ENCODE peak calls at places on chromosomes 13 and 19, in ten cellular contexts. H is NCI-H187 treated with DMSO at 0.1 percent for 48 hours, Y is neural crest cell, G is H1, U is anterior cingulate cortex, Q is AG09319, C is T-helper 17 cell, S is amygdala, M is NB4, A is endodermal cell. R is an unnamed sample.

GRCh38 chr19:15634105-15634504 is 6.6 kb upstream of the CYP4F3 start:
- DNase-seq in H (no peak), U (no peak), S (no peak), Q (no peak), M (no peak), C (no peak), A (no peak), Y (no peak), G (no peak), R (no peak)

GRCh38 chr19:19750842-19751790 is 18.2 kb upstream of the ZNF14 start:
- DNase-seq in G (no peak), U (no peak), S (no peak), Y (no peak), C (no peak), Q (no peak), A (no peak), M (no peak), H (no peak), R (no peak)

GRCh38 chr13:34034411-34034810 is 216.5 kb downstream of the RFC3 start:
- DNase-seq in S (no peak), A (no peak), U (no peak), H (no peak), C (no peak), G (no peak), Q (no peak), M (no peak), Y (no peak), R (no peak)

GRCh38 chr19:58381460-58382220 is 810 bp upstream of the ZNF837 start:
- DNase-seq in C (no peak), M (no peak), S (no peak), H (no peak), Y (no peak), U (no peak), G (no peak), A (peak; percentile 42), Q (no peak), R (no peak)

GRCh38 chr19:42108527-42109389 is 23.5 kb downstream of the POU2F2 start:
- DNase-seq in A (peak; percentile 97), G (peak; percentile 82), U (peak; percentile 56), M (peak; percentile 87), S (no peak), Q (peak; percentile 71), C (peak; percentile 85), Y (peak; percentile 94), H (peak; percentile 74), R (peak; percentile 77)

GRCh38 chr13:41492432-41493267 is 35.3 kb downstream of the RGCC start:
- DNase-seq in S (no peak), M (peak; percentile 71), C (no peak), G (no peak), A (no peak), H (no peak), U (no peak), Y (no peak), Q (no peak), R (no peak)

GRCh38 chr19:12792048-12792852 is 964 bp downstream of the JUNB start:
- DNase-seq in C (peak; percentile 56), S (peak; percentile 58), M (peak; percentile 88), H (no peak), Q (no peak), Y (peak; percentile 58), G (no peak), A (peak; percentile 91), U (peak; percentile 22), R (peak; percentile 55)

GRCh38 chr19:11361037-11361770 is 6.0 kb downstream of the PLPPR2 start:
- DNase-seq in H (no peak), Q (no peak), G (no peak), U (no peak), M (no peak), Y (peak; percentile 85), C (no peak), A (peak; percentile 99), S (peak; percentile 31), R (no peak)

GRCh38 chr13:91017669-91018053 is 329.8 kb upstream of the MIR17HG start:
- DNase-seq in A (peak; percentile 82), C (no peak), Q (no peak), U (no peak), H (no peak), S (no peak), G (peak; percentile 2), Y (peak; percentile 1), M (peak; percentile 38), R (no peak)

GRCh38 chr19:10424011-10424637 is 3.8 kb downstream of the PDE4A start:
- DNase-seq in H (no peak), U (peak; percentile 59), C (peak; percentile 64), A (peak; percentile 96), Y (peak; percentile 89), G (no peak), S (peak; percentile 48), M (peak; percentile 94), Q (no peak), R (peak; percentile 54)

GRCh38 chr19:55355213-55355821 is 798 bp upstream of the COX6B2 start:
- DNase-seq in M (no peak), C (no peak), S (no peak), G (no peak), Y (no peak), U (no peak), Q (no peak), H (no peak), A (peak; percentile 66), R (no peak)

GRCh38 chr13:52850396-52851152 is 2.1 kb upstream of the PCDH8 start:
- DNase-seq in M (peak; percentile 71), G (peak; percentile 72), H (no peak), Y (peak; percentile 82), U (peak; percentile 54), Q (peak; percentile 11), C (no peak), A (peak; percentile 97), S (peak; percentile 65), R (no peak)

GRCh38 chr13:96967248-96967745 is 27.0 kb downstream of the OXGR1 start:
- DNase-seq in M (no peak), A (peak; percentile 52), U (no peak), C (no peak), Q (no peak), G (no peak), S (no peak), Y (no peak), H (no peak), R (no peak)

GRCh38 chr19:58387338-58388174 is 487 bp downstream of the RPS5 start:
- DNase-seq in U (no peak), C (no peak), H (no peak), G (no peak), A (peak; percentile 58), S (no peak), Q (no peak), M (no peak), Y (no peak), R (no peak)

GRCh38 chr13:29260684-29261083 is 334.8 kb downstream of the SLC7A1 start:
- DNase-seq in A (no peak), G (no peak), H (no peak), S (no peak), Y (no peak), M (peak; percentile 14), C (no peak), Q (no peak), U (no peak), R (no peak)

GRCh38 chr13:26968431-26969335 is 202.9 kb downstream of the USP12 start:
- DNase-seq in Q (no peak), A (peak; percentile 65), S (no peak), U (no peak), M (peak; percentile 91), Y (no peak), H (no peak), G (no peak), C (no peak), R (no peak)

GRCh38 chr19:15154002-15154612 is 46.7 kb downstream of the NOTCH3 start:
- DNase-seq in A (peak; percentile 90), S (no peak), M (peak; percentile 68), C (no peak), Q (no peak), U (no peak), Y (peak; percentile 43), H (no peak), G (no peak), R (no peak)

GRCh38 chr19:7441468-7442146 is 47.2 kb downstream of the PEX11G start:
- DNase-seq in A (no peak), Y (no peak), Q (no peak), H (no peak), M (no peak), S (no peak), C (no peak), U (no peak), G (no peak), R (no peak)

GRCh38 chr19:12647490-12648071 is 19.0 kb downstream of the MAN2B1 start:
- DNase-seq in C (no peak), M (peak; percentile 23), U (no peak), H (no peak), A (peak; percentile 94), S (peak; percentile 53), Y (no peak), G (peak; percentile 80), Q (no peak), R (peak; percentile 28)

GRCh38 chr19:49256691-49257090 is 68.3 kb downstream of the SLC6A16 start:
- DNase-seq in C (no peak), U (no peak), H (no peak), Y (no peak), A (no peak), Q (no peak), S (no peak), M (no peak), G (no peak), R (no peak)

GRCh38 chr13:43584711-43585110 is 202.1 kb downstream of the ENOX1 start:
- DNase-seq in C (no peak), H (no peak), G (no peak), Y (no peak), A (no peak), M (no peak), U (no peak), Q (no peak), S (no peak), R (no peak)

GRCh38 chr19:3668331-3669133 is 31.7 kb downstream of the PIP5K1C start:
- DNase-seq in Q (no peak), C (no peak), A (no peak), G (no peak), M (no peak), H (no peak), Y (no peak), S (peak; percentile 12), U (no peak), R (no peak)

GRCh38 chr13:110980921-110981320 is 66.1 kb upstream of the ANKRD10 start:
- DNase-seq in Y (no peak), S (no peak), C (no peak), A (no peak), M (no peak), Q (no peak), U (no peak), H (no peak), G (no peak), R (no peak)

GRCh38 chr19:50728084-50728737 is 5.0 kb downstream of the CLEC11A start:
- DNase-seq in U (peak; percentile 37), G (peak; percentile 89), Q (peak; percentile 36), Y (peak; percentile 89), S (peak; percentile 73), M (peak; percentile 98), A (peak; percentile 99), C (no peak), H (no peak), R (peak; percentile 81)

GRCh38 chr19:10079031-10079453 is 7.1 kb upstream of the SHFL start:
- DNase-seq in Y (no peak), Q (no peak), H (no peak), C (no peak), U (no peak), S (no peak), G (no peak), M (no peak), A (peak; percentile 27), R (no peak)

GRCh38 chr13:67230774-67231480 is 791 bp upstream of the PCDH9 start:
- DNase-seq in U (peak; percentile 30), Y (peak; percentile 55), C (peak; percentile 4), H (no peak), S (no peak), M (peak; percentile 21), Q (peak; percentile 7), A (peak; percentile 84), G (peak; percentile 7), R (no peak)

GRCh38 chr13:114097504-114097892 is 34.9 kb downstream of the RASA3 start:
- DNase-seq in A (no peak), M (no peak), C (no peak), G (no peak), U (no peak), H (no peak), S (no peak), Q (no peak), Y (no peak), R (no peak)